ENCODE peak calls at places on chromosome 10, in eight cellular contexts. M is astrocyte of the hippocampus; T is adipocyte; P is fibroblast of pulmonary artery; A is heart left ventricle; G is CD8-positive, alpha-beta memory T cell; C is H54; R is hepatocyte. F is an unnamed sample.

GRCh38 chr10:110666673-110667072 is 22.5 kb downstream of the RBM20 start:
- DNase-seq in C (no peak), R (no peak), M (no peak), T (no peak), P (no peak), A (no peak), G (no peak), F (no peak)

GRCh38 chr10:78139336-78139735 is 105.7 kb downstream of the RPS24 start:
- DNase-seq in C (no peak), T (no peak), P (no peak), R (peak), A (no peak), M (no peak), G (no peak), F (peak)

GRCh38 chr10:35563266-35563891 is 41.8 kb upstream of the GJD4 start:
- DNase-seq in M (peak), C (peak), R (peak), A (peak), T (peak), G (peak), P (peak), F (peak)

GRCh38 chr10:121935702-121936101 is 7.9 kb upstream of the ATE1 start:
- DNase-seq in G (no peak), C (no peak), P (no peak), R (peak), M (no peak), T (peak), A (no peak), F (no peak)

GRCh38 chr10:116766241-116767198 is 24.2 kb upstream of the HSPA12A start:
- DNase-seq in G (no peak), C (no peak), A (no peak), P (no peak), R (no peak), T (no peak), M (no peak), F (no peak)

GRCh38 chr10:2936816-2937215 is 130.5 kb upstream of the PFKP start:
- DNase-seq in P (no peak), G (no peak), R (no peak), M (peak), T (peak), C (no peak), A (no peak), F (no peak)

GRCh38 chr10:63611078-63611477 is 89.9 kb downstream of the REEP3 start:
- DNase-seq in P (peak), C (no peak), A (no peak), G (no peak), R (no peak), M (peak), T (no peak), F (no peak)

GRCh38 chr10:86439544-86439943 is 72.9 kb upstream of the GRID1 start:
- DNase-seq in C (no peak), M (peak), T (peak), A (peak), P (peak), G (no peak), R (peak), F (peak)

GRCh38 chr10:133139561-133140065 is 20.4 kb upstream of the KNDC1 start:
- DNase-seq in G (no peak), T (no peak), P (no peak), R (no peak), C (no peak), M (no peak), A (peak), F (peak)

GRCh38 chr10:50574305-50574704 is 49.5 kb downstream of the SGMS1 start:
- DNase-seq in C (no peak), T (no peak), A (no peak), R (no peak), G (no peak), P (no peak), M (no peak), F (no peak)

GRCh38 chr10:102473445-102474331 is 22.3 kb upstream of the C10orf95 start:
- DNase-seq in R (no peak), C (no peak), M (no peak), A (no peak), G (no peak), T (no peak), P (no peak), F (no peak)

GRCh38 chr10:90227259-90227658 is 525.9 kb downstream of the KIF20B start:
- DNase-seq in C (no peak), R (no peak), P (peak), M (peak), T (peak), A (no peak), G (no peak), F (no peak)

GRCh38 chr10:23981520-23982309 is 227.2 kb upstream of the KIAA1217 start:
- DNase-seq in C (no peak), R (no peak), T (no peak), G (no peak), M (no peak), P (no peak), A (no peak), F (no peak)

GRCh38 chr10:111824128-111824527 is 359.4 kb downstream of the GPAM start:
- DNase-seq in R (no peak), P (no peak), A (no peak), C (no peak), T (no peak), M (no peak), G (no peak), F (no peak)

GRCh38 chr10:78513986-78514385 is 480.3 kb downstream of the RPS24 start:
- DNase-seq in C (no peak), P (no peak), M (no peak), G (no peak), R (no peak), A (no peak), T (no peak), F (no peak)

GRCh38 chr10:94012834-94013830 is 19.4 kb downstream of the PLCE1 start:
- DNase-seq in A (no peak), T (no peak), P (no peak), G (no peak), C (no peak), R (no peak), M (no peak), F (no peak)

GRCh38 chr10:92091965-92092364 is 168.4 kb downstream of the BTAF1 start:
- DNase-seq in R (no peak), P (no peak), A (no peak), T (no peak), M (no peak), G (no peak), C (no peak), F (no peak)

GRCh38 chr10:52609601-52610240 is 162.9 kb downstream of the MBL2 start:
- DNase-seq in P (no peak), T (no peak), M (no peak), A (no peak), G (no peak), R (no peak), C (no peak), F (no peak)

GRCh38 chr10:14092749-14093148 is 238.0 kb downstream of the FRMD4A start:
- DNase-seq in M (no peak), T (no peak), R (no peak), G (no peak), A (no peak), C (no peak), P (no peak), F (no peak)

GRCh38 chr10:13090289-13090688 is 9.7 kb upstream of the OPTN start:
- DNase-seq in G (no peak), A (no peak), M (no peak), T (no peak), P (no peak), R (no peak), C (no peak), F (no peak)

GRCh38 chr10:124517931-124518330 is 56.3 kb downstream of the LHPP start:
- DNase-seq in R (no peak), T (no peak), M (no peak), C (no peak), G (no peak), A (peak), P (no peak), F (no peak)

GRCh38 chr10:99981581-99982199 is 28.1 kb downstream of the DNMBP start:
- DNase-seq in T (peak), A (no peak), G (no peak), R (no peak), C (no peak), P (no peak), M (no peak), F (no peak)

GRCh38 chr10:2844925-2845324 is 222.4 kb upstream of the PFKP start:
- DNase-seq in A (no peak), R (no peak), T (no peak), M (no peak), C (no peak), P (no peak), G (no peak), F (no peak)

GRCh38 chr10:80473692-80474596 is 19.8 kb downstream of the TSPAN14 start:
- DNase-seq in C (no peak), G (no peak), M (no peak), P (no peak), A (no peak), R (no peak), T (no peak), F (no peak)

GRCh38 chr10:70594161-70594560 is 8.4 kb downstream of the PRF1 start:
- DNase-seq in A (no peak), M (no peak), C (no peak), T (no peak), G (no peak), R (no peak), P (no peak), F (no peak)

GRCh38 chr10:69929575-69929974 is 123.1 kb upstream of the MACROH2A2 start:
- DNase-seq in T (no peak), A (no peak), P (no peak), M (no peak), C (no peak), R (no peak), G (no peak), F (no peak)

GRCh38 chr10:50396491-50397311 is 145.4 kb upstream of the ASAH2 start:
- DNase-seq in R (no peak), M (peak), A (no peak), C (no peak), G (no peak), T (peak), P (peak), F (no peak)

F was measured in Right ventricle myocardium superior.